ENCODE peak calls at places on chromosomes 3 and 15, in six cellular contexts. One of them, this sample, is unnamed.

GRCh38 chr3:127113571-127113891 is 79.4 kb upstream of the PRR23E start:
- DNase-seq in GM12878: no peak
- DNase-seq in DND-41: no peak
- DNase-seq in fibroblast of lung: no peak
- DNase-seq in MM.1S: no peak
- DNase-seq in endothelial cell of umbilical vein: no peak
- DNase-seq in this sample: no peak

GRCh38 chr3:83039422-83039821 is 1278.0 kb upstream of the GBE1 start:
- DNase-seq in MM.1S: no peak
- DNase-seq in endothelial cell of umbilical vein: no peak
- DNase-seq in DND-41: no peak
- DNase-seq in GM12878: no peak
- DNase-seq in fibroblast of lung: peak; percentile 35
- DNase-seq in this sample: no peak

GRCh38 chr3:58707390-58707930 is 40.9 kb upstream of the FAM3D start:
- DNase-seq in MM.1S: no peak
- DNase-seq in fibroblast of lung: no peak
- DNase-seq in GM12878: no peak
- DNase-seq in DND-41: no peak
- DNase-seq in endothelial cell of umbilical vein: no peak
- DNase-seq in this sample: no peak

GRCh38 chr15:95664435-95664834 is 666.1 kb upstream of the NR2F2 start:
- DNase-seq in GM12878: no peak
- DNase-seq in fibroblast of lung: peak; percentile 74
- DNase-seq in endothelial cell of umbilical vein: no peak
- DNase-seq in MM.1S: no peak
- DNase-seq in DND-41: no peak
- DNase-seq in this sample: no peak

GRCh38 chr3:107999215-107999775 is 91.5 kb downstream of the CD47 start:
- DNase-seq in MM.1S: no peak
- DNase-seq in fibroblast of lung: no peak
- DNase-seq in DND-41: no peak
- DNase-seq in GM12878: no peak
- DNase-seq in endothelial cell of umbilical vein: no peak
- DNase-seq in this sample: no peak

GRCh38 chr15:39919740-39920509 is at the start of gene GPR176:
- DNase-seq in MM.1S: no peak
- DNase-seq in endothelial cell of umbilical vein: peak; percentile 89
- DNase-seq in GM12878: no peak
- DNase-seq in DND-41: no peak
- DNase-seq in fibroblast of lung: peak; percentile 84
- DNase-seq in this sample: no peak

GRCh38 chr3:137764563-137765309 is 621 bp downstream of the SOX14 start:
- DNase-seq in GM12878: no peak
- DNase-seq in endothelial cell of umbilical vein: no peak
- DNase-seq in DND-41: no peak
- DNase-seq in fibroblast of lung: no peak
- DNase-seq in MM.1S: no peak
- DNase-seq in this sample: no peak

GRCh38 chr3:43581343-43581742 is 40.5 kb downstream of the ANO10 start:
- DNase-seq in MM.1S: no peak
- DNase-seq in fibroblast of lung: peak; percentile 19
- DNase-seq in GM12878: no peak
- DNase-seq in DND-41: no peak
- DNase-seq in endothelial cell of umbilical vein: no peak
- DNase-seq in this sample: no peak

GRCh38 chr3:29771602-29772001 is 490.7 kb downstream of the RBMS3 start:
- DNase-seq in fibroblast of lung: no peak
- DNase-seq in endothelial cell of umbilical vein: no peak
- DNase-seq in GM12878: no peak
- DNase-seq in DND-41: no peak
- DNase-seq in MM.1S: no peak
- DNase-seq in this sample: no peak

GRCh38 chr3:24496529-24497482 is 2.2 kb upstream of the THRB start:
- DNase-seq in MM.1S: peak; percentile 41
- DNase-seq in fibroblast of lung: peak; percentile 89
- DNase-seq in DND-41: no peak
- DNase-seq in GM12878: no peak
- DNase-seq in endothelial cell of umbilical vein: peak; percentile 46
- DNase-seq in this sample: no peak

GRCh38 chr3:181711325-181712135 is at the start of gene SOX2:
- DNase-seq in MM.1S: peak; percentile 98
- DNase-seq in DND-41: no peak
- DNase-seq in GM12878: no peak
- DNase-seq in endothelial cell of umbilical vein: peak; percentile 87
- DNase-seq in fibroblast of lung: no peak
- DNase-seq in this sample: no peak

GRCh38 chr3:106215047-106215446 is 346.2 kb upstream of the CBLB start:
- DNase-seq in DND-41: peak; percentile 9
- DNase-seq in GM12878: no peak
- DNase-seq in MM.1S: no peak
- DNase-seq in endothelial cell of umbilical vein: no peak
- DNase-seq in fibroblast of lung: no peak
- DNase-seq in this sample: no peak

GRCh38 chr3:129845956-129846355 is 47.6 kb downstream of the TMCC1 start:
- DNase-seq in fibroblast of lung: no peak
- DNase-seq in endothelial cell of umbilical vein: no peak
- DNase-seq in MM.1S: no peak
- DNase-seq in GM12878: no peak
- DNase-seq in DND-41: no peak
- DNase-seq in this sample: no peak

GRCh38 chr3:66376568-66376967 is 124.3 kb downstream of the LRIG1 start:
- DNase-seq in endothelial cell of umbilical vein: peak; percentile 69
- DNase-seq in MM.1S: no peak
- DNase-seq in DND-41: no peak
- DNase-seq in GM12878: no peak
- DNase-seq in fibroblast of lung: peak; percentile 95
- DNase-seq in this sample: no peak

GRCh38 chr3:125240496-125240895 is 27.9 kb upstream of the SLC12A8 start:
- DNase-seq in MM.1S: no peak
- DNase-seq in DND-41: no peak
- DNase-seq in fibroblast of lung: peak; percentile 21
- DNase-seq in endothelial cell of umbilical vein: no peak
- DNase-seq in GM12878: no peak
- DNase-seq in this sample: no peak

GRCh38 chr3:125232394-125232793 is 19.8 kb upstream of the SLC12A8 start:
- DNase-seq in fibroblast of lung: no peak
- DNase-seq in endothelial cell of umbilical vein: no peak
- DNase-seq in GM12878: no peak
- DNase-seq in DND-41: no peak
- DNase-seq in MM.1S: no peak
- DNase-seq in this sample: no peak

GRCh38 chr3:125234831-125235230 is 22.3 kb upstream of the SLC12A8 start:
- DNase-seq in GM12878: no peak
- DNase-seq in MM.1S: no peak
- DNase-seq in endothelial cell of umbilical vein: no peak
- DNase-seq in DND-41: no peak
- DNase-seq in fibroblast of lung: no peak
- DNase-seq in this sample: no peak

GRCh38 chr3:125238759-125239158 is 26.2 kb upstream of the SLC12A8 start:
- DNase-seq in MM.1S: no peak
- DNase-seq in GM12878: no peak
- DNase-seq in DND-41: no peak
- DNase-seq in endothelial cell of umbilical vein: no peak
- DNase-seq in fibroblast of lung: no peak
- DNase-seq in this sample: no peak

GRCh38 chr3:125236331-125236903 is 23.9 kb upstream of the SLC12A8 start:
- DNase-seq in DND-41: no peak
- DNase-seq in GM12878: no peak
- DNase-seq in MM.1S: no peak
- DNase-seq in fibroblast of lung: peak; percentile 22
- DNase-seq in endothelial cell of umbilical vein: no peak
- DNase-seq in this sample: no peak
- H3K4me2 ChIP-seq in DND-41: no peak overlapping the region
- H3K4me2 ChIP-seq in GM12878: no peak overlapping the region
- H3K4me2 ChIP-seq in MM.1S: no peak overlapping the region
- H3K4me2 ChIP-seq in fibroblast of lung: no peak overlapping the region
- H3K4me2 ChIP-seq in endothelial cell of umbilical vein: no peak overlapping the region
- H3K4me2 ChIP-seq in this sample: no peak overlapping the region

GRCh38 chr3:49132437-49133225 is at the start of gene LAMB2:
- DNase-seq in DND-41: no peak
- DNase-seq in MM.1S: no peak
- DNase-seq in GM12878: no peak
- DNase-seq in endothelial cell of umbilical vein: peak; percentile 86
- DNase-seq in fibroblast of lung: peak; percentile 77
- DNase-seq in this sample: peak; percentile 60
- TF ChIP-seq CTCF in DND-41: no peak
- TF ChIP-seq CTCF in MM.1S: no peak
- TF ChIP-seq CTCF in GM12878: no peak
- TF ChIP-seq CTCF in endothelial cell of umbilical vein: peak; percentile 42
- TF ChIP-seq CTCF in fibroblast of lung: no peak
- TF ChIP-seq CTCF in this sample: no peak

GRCh38 chr15:76058714-76059319 is 968 bp upstream of the TMEM266 start:
- DNase-seq in MM.1S: peak; percentile 33
- DNase-seq in fibroblast of lung: peak; percentile 14
- DNase-seq in DND-41: no peak
- DNase-seq in endothelial cell of umbilical vein: no peak
- DNase-seq in GM12878: peak; percentile 19
- DNase-seq in this sample: no peak
- H3K9ac ChIP-seq in MM.1S: no peak overlapping the region
- H3K9ac ChIP-seq in fibroblast of lung: no peak overlapping the region
- H3K9ac ChIP-seq in DND-41: no peak overlapping the region
- H3K9ac ChIP-seq in endothelial cell of umbilical vein: no peak overlapping the region
- H3K9ac ChIP-seq in GM12878: peak overlapping the region; percentile 4
- H3K9ac ChIP-seq in this sample: peak overlapping the region; percentile 34

GRCh38 chr15:82538961-82539689 is 1.1 kb downstream of the RPS17 start:
- DNase-seq in MM.1S: no peak
- DNase-seq in endothelial cell of umbilical vein: peak; percentile 20
- DNase-seq in DND-41: no peak
- DNase-seq in fibroblast of lung: no peak
- DNase-seq in GM12878: no peak
- DNase-seq in this sample: no peak

GRCh38 chr15:82535566-82536408 is 4.5 kb downstream of the RPS17 start:
- DNase-seq in DND-41: no peak
- DNase-seq in fibroblast of lung: no peak
- DNase-seq in MM.1S: no peak
- DNase-seq in GM12878: no peak
- DNase-seq in endothelial cell of umbilical vein: no peak
- DNase-seq in this sample: no peak

GRCh38 chr15:82533801-82534200 is 6.5 kb downstream of the RPS17 start:
- DNase-seq in GM12878: no peak
- DNase-seq in fibroblast of lung: no peak
- DNase-seq in DND-41: no peak
- DNase-seq in endothelial cell of umbilical vein: no peak
- DNase-seq in MM.1S: no peak
- DNase-seq in this sample: no peak

GRCh38 chr15:82537351-82537908 is 2.8 kb downstream of the RPS17 start:
- DNase-seq in MM.1S: no peak
- DNase-seq in fibroblast of lung: no peak
- DNase-seq in GM12878: no peak
- DNase-seq in DND-41: no peak
- DNase-seq in endothelial cell of umbilical vein: no peak
- DNase-seq in this sample: no peak

DNA sequence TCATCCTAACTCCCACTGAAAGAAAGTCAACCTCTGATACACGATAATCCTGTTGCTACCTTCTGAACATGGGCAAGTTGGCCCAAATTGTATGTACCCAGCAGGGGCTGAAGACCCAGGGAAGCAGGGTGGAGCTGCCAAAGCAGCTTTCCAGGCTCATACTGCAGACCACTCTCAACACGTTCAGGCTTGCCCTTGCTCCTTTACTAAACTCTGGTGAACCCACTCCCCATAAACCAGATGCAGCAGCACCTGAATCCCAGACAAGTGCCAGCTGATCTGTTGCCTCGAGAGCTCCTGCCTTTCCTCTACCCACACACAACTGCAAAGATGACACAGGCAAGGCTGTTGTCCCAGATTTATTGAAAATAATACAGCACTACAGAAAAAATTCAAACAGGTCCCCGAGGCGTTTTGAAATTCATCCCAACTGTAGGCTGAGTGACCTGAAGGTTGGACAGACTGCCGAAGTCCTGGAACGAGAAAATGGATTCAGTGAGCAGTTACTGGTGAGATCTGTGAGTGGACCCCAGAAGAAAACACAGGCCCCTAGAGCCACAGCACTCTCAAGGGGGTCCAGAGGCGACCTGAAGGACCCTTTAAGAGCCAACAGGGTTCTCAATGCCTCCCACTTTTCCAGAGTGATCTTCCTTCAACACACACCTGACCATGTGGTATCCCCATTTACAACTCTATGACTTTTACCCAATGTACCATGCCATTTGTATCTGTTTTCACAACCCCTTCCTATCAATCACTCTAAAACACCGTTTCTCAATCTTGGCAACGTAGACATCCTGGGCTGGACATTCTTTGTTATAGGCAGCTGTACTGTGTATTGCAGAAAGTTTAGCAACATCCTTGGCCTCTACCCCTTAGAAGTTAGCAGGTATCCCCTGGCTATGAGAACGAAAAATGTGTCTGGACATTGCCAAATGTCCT is 3.6 kb downstream of the RPS17 start:
- DNase-seq in GM12878: no peak
- DNase-seq in fibroblast of lung: no peak
- DNase-seq in endothelial cell of umbilical vein: no peak
- DNase-seq in DND-41: no peak
- DNase-seq in MM.1S: no peak
- DNase-seq in this sample: no peak
- H3K4me2 ChIP-seq in GM12878: peak overlapping the region; percentile 90
- H3K4me2 ChIP-seq in fibroblast of lung: no peak overlapping the region
- H3K4me2 ChIP-seq in endothelial cell of umbilical vein: no peak overlapping the region
- H3K4me2 ChIP-seq in DND-41: no peak overlapping the region
- H3K4me2 ChIP-seq in MM.1S: no peak overlapping the region
- H3K4me2 ChIP-seq in this sample: no peak overlapping the region